ENCODE peak calls at places on chromosomes 3 and 15, in ten cellular contexts. E is H9; B is AG04450; A is CD8-positive, alpha-beta T cell; P is A549; T is heart right ventricle; M is body of pancreas; V is tibial artery; U is IMR-90; Y is left ventricle myocardium inferior. F is an unnamed sample.

GRCh38 chr3:33395900-33396299 is 44.3 kb downstream of the UBP1 start:
- DNase-seq in B (no peak), Y (no peak), V (no peak), U (no peak), M (no peak), E (no peak), T (no peak), P (no peak), A (no peak), F (no peak)

GRCh38 chr15:33064878-33065277 is 129.6 kb downstream of the FMN1 start:
- DNase-seq in Y (no peak), B (no peak), V (no peak), P (no peak), A (no peak), E (no peak), U (peak; percentile 81), T (no peak), M (no peak), F (no peak)

GRCh38 chr3:116399701-116400261 is 45.5 kb downstream of the LSAMP start:
- DNase-seq in U (peak; percentile 51), A (no peak), P (no peak), M (no peak), T (no peak), V (no peak), E (no peak), B (peak; percentile 8), Y (no peak), F (no peak)

GRCh38 chr15:70137975-70138374 is 40.3 kb upstream of the TLE3 start:
- DNase-seq in T (no peak), V (no peak), U (no peak), A (no peak), B (no peak), E (no peak), Y (no peak), P (no peak), M (no peak), F (no peak)

GRCh38 chr3:184227481-184227935 is 1.9 kb upstream of the VWA5B2 start:
- DNase-seq in E (peak; percentile 64), M (peak; percentile 33), Y (no peak), P (peak; percentile 34), T (no peak), V (no peak), A (peak; percentile 20), B (no peak), U (no peak), F (no peak)

GRCh38 chr15:80976851-80977250 is 12.8 kb downstream of the MESD start:
- DNase-seq in U (no peak), B (no peak), M (no peak), A (no peak), P (no peak), E (no peak), T (no peak), V (no peak), Y (no peak), F (no peak)

GRCh38 chr3:138950006-138950644 is 3.1 kb downstream of the FOXL2NB start:
- DNase-seq in P (no peak), Y (no peak), A (no peak), U (peak; percentile 28), M (no peak), V (no peak), T (no peak), E (peak; percentile 62), B (no peak), F (no peak)

GRCh38 chr3:46469680-46470357 is 5.1 kb upstream of the LTF start:
- DNase-seq in V (no peak), A (no peak), B (no peak), E (peak; percentile 10), T (no peak), M (peak; percentile 69), Y (no peak), P (no peak), U (no peak), F (no peak)

GRCh38 chr3:190384241-190384863 is 3.6 kb upstream of the CLDN16 start:
- DNase-seq in V (no peak), B (no peak), T (peak; percentile 23), P (peak; percentile 91), E (peak; percentile 52), U (peak; percentile 69), A (no peak), Y (no peak), M (peak; percentile 78), F (no peak)

GRCh38 chr3:121855555-121855954 is 20.5 kb downstream of the EAF2 start:
- DNase-seq in T (no peak), P (peak; percentile 34), Y (no peak), E (no peak), M (no peak), B (no peak), U (no peak), A (no peak), V (no peak), F (no peak)

GRCh38 chr3:49732592-49732991 is 8.8 kb upstream of the GMPPB start:
- DNase-seq in B (no peak), E (no peak), U (no peak), T (no peak), A (no peak), V (no peak), M (no peak), P (no peak), Y (no peak), F (no peak)

GRCh38 chr3:134359121-134360010 is 14.9 kb downstream of the AMOTL2 start:
- DNase-seq in M (no peak), P (no peak), Y (peak; percentile 54), T (no peak), A (no peak), E (no peak), V (no peak), B (no peak), U (no peak), F (no peak)

GRCh38 chr3:127407026-127407939 is 119.4 kb upstream of the PRR20G start:
- DNase-seq in T (peak; percentile 1), P (no peak), M (no peak), Y (no peak), E (peak; percentile 21), U (no peak), B (no peak), V (no peak), A (no peak), F (no peak)

GRCh38 chr3:69099576-69099975 is 14.8 kb downstream of the ARL6IP5 start:
- DNase-seq in A (no peak), B (no peak), V (no peak), M (no peak), Y (no peak), E (no peak), P (no peak), U (no peak), T (no peak), F (no peak)

GRCh38 chr15:96369825-96370621 is 39.5 kb downstream of the NR2F2 start:
- DNase-seq in Y (no peak), V (no peak), M (no peak), B (no peak), T (no peak), U (no peak), P (no peak), A (no peak), E (peak; percentile 63), F (no peak)

DNA sequence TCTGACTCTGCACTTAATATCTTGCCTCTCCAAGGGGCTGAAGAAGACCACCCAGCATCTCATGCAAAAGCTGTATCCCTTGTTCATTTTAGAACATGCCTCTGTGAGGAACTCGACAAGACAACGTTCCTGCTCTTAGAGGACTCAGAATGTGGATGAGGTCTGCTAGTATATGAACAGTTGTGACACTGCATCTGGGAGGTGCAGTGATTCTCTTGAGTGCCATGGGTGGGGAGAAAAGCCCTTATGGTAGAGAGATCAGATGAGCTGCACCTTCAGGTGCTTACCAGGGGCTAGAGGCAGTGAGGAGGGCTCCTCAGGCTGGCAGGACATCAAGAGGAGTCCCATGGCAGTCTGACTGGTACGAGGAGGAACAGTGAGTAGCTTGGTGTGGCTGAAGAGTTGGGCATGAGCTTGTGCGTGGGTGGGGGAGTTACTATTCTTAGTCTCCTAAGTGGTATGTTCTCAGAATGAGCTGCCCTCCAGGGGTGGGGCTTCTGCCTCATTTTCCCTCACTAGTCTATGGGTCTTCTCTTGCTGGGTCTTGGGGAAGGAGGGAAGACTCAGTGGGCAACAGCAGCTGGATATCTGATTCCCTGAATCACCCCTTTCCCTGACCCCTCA is 56.7 kb upstream of the ATP2B2 start:
- DNase-seq in Y (no peak), P (no peak), T (no peak), E (no peak), M (no peak), V (no peak), B (no peak), A (no peak), U (no peak), F (no peak)
- H3K27ac ChIP-seq in Y (no peak overlapping the region), P (no peak overlapping the region), T (no peak overlapping the region), E (no peak overlapping the region), M (no peak overlapping the region), V (no peak overlapping the region), B (no peak overlapping the region), A (no peak overlapping the region), U (no peak overlapping the region), F (no peak overlapping the region)

GRCh38 chr15:48671381-48672022 is 26.0 kb upstream of the FBN1 start:
- DNase-seq in Y (peak; percentile 52), V (peak; percentile 78), T (peak; percentile 57), E (no peak), U (peak; percentile 89), B (peak; percentile 50), A (no peak), M (peak; percentile 31), P (no peak), F (no peak)
- H3K27ac ChIP-seq in Y (peak overlapping the region; percentile 73), V (peak overlapping the region; percentile 43), T (peak overlapping the region; percentile 76), E (no peak overlapping the region), U (peak overlapping the region; percentile 31), B (peak overlapping the region; percentile 72), A (no peak overlapping the region), M (no peak overlapping the region), P (no peak overlapping the region), F (peak overlapping the region; percentile 51)

DNA sequence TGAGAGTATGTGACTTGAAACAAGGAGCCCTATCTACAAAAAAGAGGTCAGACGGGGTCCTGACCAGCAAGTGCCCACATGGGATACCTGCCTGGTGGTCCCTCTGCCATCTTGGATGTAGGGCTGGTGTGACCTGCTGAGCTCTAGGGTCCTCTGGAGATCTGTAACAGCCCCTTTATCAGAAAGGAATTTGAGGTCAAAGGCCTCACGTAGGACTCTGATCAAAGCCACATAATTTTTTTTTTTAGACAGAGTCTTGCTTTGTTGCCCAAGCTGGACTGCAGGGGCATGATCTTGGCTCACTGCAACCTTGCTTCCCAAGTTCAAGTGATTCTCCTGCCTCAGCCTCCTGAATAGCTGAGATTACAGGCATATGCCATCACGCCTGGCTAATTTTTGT is 9.5 kb downstream of the ITGB5 start:
- DNase-seq in U (no peak), M (no peak), T (no peak), V (no peak), P (no peak), B (no peak), E (no peak), Y (no peak), A (no peak), F (no peak)
- H3K27ac ChIP-seq in U (no peak overlapping the region), M (peak overlapping the region; percentile 79), T (peak overlapping the region; percentile 61), V (peak overlapping the region; percentile 98), P (peak overlapping the region; percentile 91), B (no peak overlapping the region), E (no peak overlapping the region), Y (peak overlapping the region; percentile 66), A (no peak overlapping the region), F (peak overlapping the region; percentile 97)

DNA sequence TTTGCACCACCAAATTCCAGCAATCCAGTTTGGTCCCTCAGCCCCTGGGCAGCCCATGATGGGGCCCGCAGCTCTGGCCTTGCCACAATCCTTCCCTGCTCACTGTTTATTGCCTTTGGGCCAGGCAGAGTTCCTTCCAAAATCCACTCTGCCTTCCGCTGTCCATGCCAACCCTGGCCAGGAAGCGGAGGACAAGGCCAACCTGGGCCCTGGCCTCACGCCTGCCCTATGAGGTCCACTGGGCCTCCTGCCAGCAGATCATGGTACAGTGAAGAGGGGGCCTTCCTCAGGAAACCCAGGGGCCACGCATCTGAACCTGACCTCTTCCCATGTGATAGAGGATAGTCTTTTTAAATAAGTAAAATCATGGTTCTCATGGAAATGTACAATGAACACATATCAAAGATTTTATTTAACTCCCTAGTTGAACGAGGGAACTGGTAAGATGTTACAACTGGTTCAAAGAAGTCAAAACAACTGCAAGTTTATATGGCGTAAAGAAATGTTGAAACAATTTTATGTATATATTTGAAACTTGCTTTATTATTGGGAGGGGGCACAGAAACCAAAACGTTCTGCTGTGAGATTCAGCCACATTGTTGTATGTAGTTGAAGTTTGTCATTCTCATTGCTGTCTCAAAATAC is 95.8 kb upstream of the TNFAIP8L3 start:
- DNase-seq in Y (peak; percentile 46), T (peak; percentile 47), U (no peak), E (no peak), A (no peak), V (peak; percentile 42), M (no peak), B (no peak), P (no peak), F (no peak)
- H3K27ac ChIP-seq in Y (peak overlapping the region; percentile 80), T (peak overlapping the region; percentile 49), U (no peak overlapping the region), E (no peak overlapping the region), A (no peak overlapping the region), V (peak overlapping the region; percentile 73), M (no peak overlapping the region), B (no peak overlapping the region), P (no peak overlapping the region), F (no peak overlapping the region)